ENCODE peak calls at places on chromosomes 3 and 15, in five cellular contexts. F is A549; D is CD8-positive, alpha-beta memory T cell; J is fibroblast of lung; E is left ventricle myocardium inferior. A is an unnamed sample. For H3K9me3, the result is how much of the 10 kb centered on the place peaks cover.

GRCh38 chr3:5390221-5390620 is 202.7 kb downstream of the EDEM1 start:
- DNase-seq in F (no peak), E (no peak), J (no peak), D (no peak), A (no peak)

GRCh38 chr3:148075829-148076716 is 621.6 kb upstream of the AGTR1 start:
- DNase-seq in E (no peak), J (peak), D (no peak), F (peak), A (no peak)

GRCh38 chr3:158768881-158769518 is 32.9 kb upstream of the MFSD1 start:
- DNase-seq in D (no peak), J (peak), F (no peak), E (no peak), A (no peak)

GRCh38 chr3:150177673-150178378 is 207.1 kb upstream of the PFN2 start:
- DNase-seq in E (no peak), J (peak), F (peak), D (no peak), A (no peak)

GRCh38 chr3:191296041-191296541 is 33.1 kb upstream of the CCDC50 start:
- DNase-seq in E (no peak), F (no peak), J (no peak), D (no peak), A (no peak)

GRCh38 chr3:3065876-3066275 is 44.3 kb downstream of the IL5RA start:
- DNase-seq in D (no peak), J (peak), E (no peak), F (peak), A (no peak)

GRCh38 chr3:57079221-57079831 is 18.9 kb downstream of the SPATA12 start:
- DNase-seq in E (peak), F (peak), D (no peak), J (peak), A (no peak)

GRCh38 chr3:64022451-64023186 is 675 bp downstream of the PSMD6 start:
- DNase-seq in D (no peak), J (peak), F (no peak), E (no peak), A (no peak)

GRCh38 chr3:71089271-71089670 is 494.3 kb downstream of the FOXP1 start:
- DNase-seq in E (no peak), J (no peak), D (no peak), F (no peak), A (no peak)

GRCh38 chr15:40796041-40796440 is 10.8 kb upstream of the ZFYVE19 start:
- DNase-seq in D (no peak), J (no peak), E (no peak), F (no peak), A (no peak)

DNA sequence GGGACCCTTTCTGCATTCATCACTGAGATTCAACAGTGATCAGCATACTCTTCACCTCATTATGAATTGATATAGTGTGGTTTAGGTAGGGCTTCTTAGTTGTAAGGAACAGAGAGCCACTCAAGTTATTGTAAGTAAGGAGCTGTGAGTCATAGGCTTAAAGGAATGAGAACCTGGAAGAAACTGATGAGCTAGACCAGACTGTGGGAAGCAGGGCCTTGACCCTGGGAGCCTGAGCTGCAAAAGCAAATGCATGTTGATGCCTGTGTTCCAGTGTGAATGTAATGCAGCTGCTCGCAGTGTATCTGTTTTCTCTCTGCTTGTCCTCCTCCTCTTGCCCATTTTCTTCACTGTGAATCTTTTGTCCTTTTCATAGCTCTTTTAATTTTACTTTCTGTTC is 13.6 kb downstream of the ZKSCAN7 start:
- DNase-seq in F (no peak), D (no peak), J (peak), E (no peak), A (no peak)
- H3K9me3 ChIP-seq in F (under half), D (under half), J (under half), E (under half), A (under half)

DNA sequence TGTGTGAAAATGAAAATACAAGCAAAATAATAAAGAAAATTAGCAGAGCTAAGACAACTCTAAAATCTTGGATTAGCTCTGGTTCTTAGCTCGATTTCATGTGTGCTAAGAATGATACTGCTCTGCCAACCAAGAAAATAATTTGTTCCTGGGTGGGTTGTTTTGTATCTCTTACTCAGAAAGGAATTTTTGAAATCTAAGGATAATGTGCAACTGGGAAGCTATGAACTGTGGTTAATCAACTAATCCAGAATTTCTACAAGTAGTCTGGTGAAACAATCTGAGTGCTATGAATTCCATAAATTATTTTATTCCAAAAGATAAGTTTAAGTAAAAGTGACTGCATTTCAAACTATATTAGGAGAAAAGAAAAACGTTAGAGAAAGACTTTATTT is 92.0 kb downstream of the TFDP2 start:
- DNase-seq in D (no peak), J (peak), E (no peak), F (no peak), A (no peak)
- H3K9me3 ChIP-seq in D (under half), J (under half), E (under half), F (under half), A (under half)

GRCh38 chr3:449711-450110 is 253.1 kb downstream of the CHL1 start:
- DNase-seq in E (no peak), J (no peak), F (no peak), D (no peak), A (no peak)
- H3K9me3 ChIP-seq in E (under half), J (under half), F (under half), D (under half), A (under half)

GRCh38 chr15:25248583-25249235 is 190.1 kb downstream of the UBE3A start:
- DNase-seq in J (no peak), E (peak), D (no peak), F (no peak), A (peak)

GRCh38 chr15:25245801-25246622 is 192.8 kb downstream of the UBE3A start:
- DNase-seq in D (no peak), F (no peak), J (no peak), E (no peak), A (no peak)

GRCh38 chr15:25247418-25248030 is 191.3 kb downstream of the UBE3A start:
- DNase-seq in E (no peak), F (no peak), D (no peak), J (no peak), A (no peak)

GRCh38 chr15:25244731-25245585 is 193.9 kb downstream of the UBE3A start:
- DNase-seq in J (no peak), D (no peak), F (no peak), E (peak), A (peak)

DNA sequence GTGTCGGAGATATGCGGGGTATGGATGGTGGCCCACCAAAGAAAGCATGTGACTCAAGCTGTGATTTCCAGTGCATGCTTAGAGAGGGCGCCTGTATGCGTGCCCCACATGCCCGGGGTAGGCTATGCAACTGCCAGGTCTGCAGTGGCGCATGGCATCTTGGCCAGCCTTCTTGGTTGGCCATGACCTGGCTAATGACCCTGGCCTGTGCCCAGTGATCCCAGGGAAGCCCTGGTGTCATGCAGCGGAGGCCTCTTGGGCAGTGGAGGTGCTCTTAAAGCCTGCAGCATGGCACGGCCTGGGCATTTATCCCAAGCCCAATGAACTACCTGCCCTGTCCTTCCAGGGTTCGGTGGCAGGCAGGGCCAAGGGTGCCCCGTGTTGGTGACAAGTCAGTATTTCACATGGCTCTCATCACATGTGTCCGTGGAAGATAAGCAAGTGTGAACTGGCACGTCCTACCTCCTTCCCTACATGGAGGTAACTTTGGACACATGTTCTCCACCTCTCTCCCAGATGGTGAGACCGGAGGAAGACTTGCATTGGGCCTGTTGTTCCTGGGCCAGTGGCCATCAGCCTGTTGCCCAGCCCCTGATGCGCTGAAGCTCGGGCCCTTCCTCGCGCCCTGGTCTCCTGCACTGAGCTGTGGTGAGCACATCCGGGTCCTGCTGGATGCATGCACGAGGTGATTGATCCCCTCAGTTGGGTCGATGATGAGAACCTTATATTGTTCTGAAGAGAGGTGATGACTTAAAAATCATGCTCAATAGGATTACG is 192.0 kb downstream of the UBE3A start:
- DNase-seq in F (no peak), J (no peak), D (no peak), E (no peak), A (no peak)
- H3K9me3 ChIP-seq in F (under half), J (under half), D (under half), E (half or more), A (under half)

DNA sequence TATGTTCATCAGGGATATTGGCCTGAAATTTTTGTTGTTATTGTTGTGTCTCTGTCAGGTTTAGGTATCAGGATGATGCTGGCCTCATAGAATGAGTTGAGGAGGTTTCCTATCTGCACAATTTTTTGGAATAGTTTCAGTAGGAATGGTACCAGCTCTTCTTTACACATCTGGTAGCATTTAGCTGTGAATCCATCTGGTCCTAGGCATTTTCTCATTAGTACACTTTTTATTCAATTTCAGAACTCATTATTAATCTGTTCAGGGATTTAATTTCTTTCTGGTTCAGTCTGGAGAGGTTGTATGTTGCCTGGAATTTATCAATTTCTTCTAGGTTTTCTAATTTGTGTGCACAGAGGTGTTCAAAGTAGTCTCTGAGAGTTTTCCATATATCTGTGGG is 57.0 kb downstream of the STRIT1 start:
- DNase-seq in F (no peak), E (no peak), D (no peak), J (no peak), A (no peak)
- H3K9me3 ChIP-seq in F (under half), E (under half), D (under half), J (under half), A (under half)

GRCh38 chr15:25066708-25067107 is 111.9 kb downstream of the SNRPN start:
- DNase-seq in D (no peak), F (no peak), J (no peak), E (no peak), A (no peak)

GRCh38 chr15:25072857-25073476 is 118.2 kb downstream of the SNRPN start:
- DNase-seq in F (no peak), E (no peak), J (no peak), D (no peak), A (no peak)

GRCh38 chr15:25068696-25069095 is 113.9 kb downstream of the SNRPN start:
- DNase-seq in D (no peak), F (no peak), E (no peak), J (no peak), A (no peak)

GRCh38 chr15:25067725-25068309 is 113.0 kb downstream of the SNRPN start:
- DNase-seq in E (no peak), F (no peak), J (no peak), D (no peak), A (no peak)

DNA sequence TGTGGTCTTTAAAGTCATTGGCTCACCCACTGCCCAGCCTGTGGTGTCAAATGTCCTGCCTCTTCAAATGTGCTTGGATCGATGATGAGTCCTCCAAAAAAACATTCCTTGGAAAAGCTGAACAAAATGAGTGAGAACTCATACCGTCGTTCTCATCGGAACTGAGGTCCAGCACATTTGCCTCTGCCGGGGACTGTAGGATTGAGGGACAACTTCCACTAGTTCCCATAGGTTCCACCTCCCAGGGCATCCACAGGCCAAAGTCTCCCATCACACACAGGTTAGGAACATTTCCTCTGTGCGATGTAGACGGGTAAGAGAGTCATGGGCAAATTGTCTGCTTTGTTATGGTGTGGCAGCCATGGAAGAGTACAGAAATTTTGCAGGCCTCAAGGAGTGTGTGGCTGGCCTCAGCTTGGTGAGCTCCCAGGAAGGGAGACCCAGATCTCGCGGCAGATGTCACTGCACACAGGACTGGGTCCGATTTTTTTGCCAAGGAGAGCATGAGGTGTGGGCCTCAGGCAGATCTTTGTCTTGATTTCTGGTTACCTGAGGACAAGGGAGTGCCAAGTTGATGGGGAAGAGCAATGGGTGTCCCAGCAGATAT is 115.7 kb downstream of the SNRPN start:
- DNase-seq in D (no peak), F (no peak), J (no peak), E (no peak), A (no peak)
- H3K9me3 ChIP-seq in D (half or more), F (half or more), J (half or more), E (half or more), A (half or more)

A was measured in T-helper 17 cell.